ENCODE peak calls at places on chromosomes 1 and 21, in ten cellular contexts. W is astrocyte of the cerebellum, O is brain microvascular endothelial cell, Z is Calu3, T is cardiac fibroblast, L is epithelial cell of esophagus, V is PC-3, F is putamen, P is kidney epithelial cell, A is IMR-90. H is an unnamed sample.

GRCh38 chr1:227892930-227893695 is 54.6 kb downstream of the WNT9A start:
- DNase-seq in L (no peak), T (no peak), A (no peak), O (no peak), W (no peak), F (no peak), Z (peak; percentile 4), V (no peak), P (no peak), H (no peak)

GRCh38 chr1:241235236-241235897 is 121.6 kb downstream of the RGS7 start:
- DNase-seq in W (no peak), L (no peak), O (no peak), P (no peak), Z (no peak), F (peak; percentile 68), T (peak; percentile 30), A (no peak), V (no peak), H (no peak)

GRCh38 chr1:46219551-46220520 is 16.7 kb downstream of the LURAP1 start:
- DNase-seq in L (no peak), W (no peak), P (no peak), O (no peak), T (no peak), Z (no peak), F (no peak), A (no peak), V (no peak), H (no peak)

GRCh38 chr21:26794597-26795397 is 50.4 kb downstream of the ADAMTS1 start:
- DNase-seq in O (no peak), V (no peak), T (no peak), P (no peak), W (no peak), F (no peak), L (no peak), A (peak; percentile 30), Z (no peak), H (no peak)

GRCh38 chr21:31557956-31558838 is 101.3 kb upstream of the SOD1 start:
- DNase-seq in V (peak; percentile 8), O (peak; percentile 7), T (no peak), A (no peak), P (no peak), W (no peak), Z (peak; percentile 33), F (peak; percentile 62), L (peak; percentile 29), H (no peak)

GRCh38 chr1:2468041-2468472 is 8.0 kb upstream of the PLCH2 start:
- DNase-seq in V (peak; percentile 48), Z (peak; percentile 27), W (no peak), T (peak; percentile 11), L (no peak), O (no peak), P (no peak), F (no peak), A (peak; percentile 34), H (no peak)

GRCh38 chr1:38361566-38361965 is 315.0 kb upstream of the POU3F1 start:
- DNase-seq in O (no peak), T (no peak), P (no peak), W (no peak), Z (no peak), L (no peak), F (no peak), V (no peak), A (no peak), H (no peak)

GRCh38 chr1:14907416-14907815 is 246.1 kb upstream of the TMEM51 start:
- DNase-seq in T (no peak), Z (no peak), A (no peak), P (no peak), L (peak; percentile 60), W (no peak), V (no peak), O (no peak), F (no peak), H (no peak)

GRCh38 chr1:174818951-174819350 is 180.8 kb upstream of the CACYBP start:
- DNase-seq in Z (peak; percentile 27), V (peak; percentile 62), O (peak; percentile 29), W (no peak), T (peak; percentile 46), A (peak; percentile 41), F (no peak), L (peak; percentile 93), P (no peak), H (no peak)

GRCh38 chr1:117237701-117238413 is 27.1 kb upstream of the VTCN1 start:
- DNase-seq in F (no peak), T (peak; percentile 5), P (no peak), V (peak; percentile 15), L (peak; percentile 63), W (no peak), Z (peak; percentile 3), A (no peak), O (no peak), H (no peak)

GRCh38 chr1:27992271-27992670 is 32.5 kb downstream of the XKR8 start:
- DNase-seq in W (no peak), V (no peak), P (no peak), L (no peak), A (no peak), Z (no peak), F (no peak), O (peak; percentile 20), T (peak; percentile 20), H (no peak)

GRCh38 chr1:173304529-173305227 is 97.5 kb upstream of the TNFSF4 start:
- DNase-seq in W (no peak), Z (no peak), P (no peak), L (no peak), V (no peak), T (no peak), A (no peak), O (no peak), F (no peak), H (no peak)

GRCh38 chr1:183723571-183723970 is 70.5 kb upstream of the APOBEC4 start:
- DNase-seq in O (no peak), A (no peak), V (no peak), F (no peak), W (no peak), T (no peak), Z (no peak), P (no peak), L (no peak), H (no peak)

GRCh38 chr1:62397301-62397700 is 39.5 kb upstream of the USP1 start:
- DNase-seq in Z (no peak), O (no peak), F (no peak), T (no peak), L (peak; percentile 62), A (no peak), V (no peak), W (no peak), P (no peak), H (no peak)

GRCh38 chr1:103194060-103194459 is 85.7 kb upstream of the COL11A1 start:
- DNase-seq in V (no peak), Z (no peak), T (no peak), F (no peak), O (no peak), A (peak; percentile 5), W (no peak), L (no peak), P (no peak), H (no peak)

GRCh38 chr1:41528726-41529605 is 44.5 kb upstream of the EDN2 start:
- DNase-seq in O (no peak), F (no peak), P (no peak), W (no peak), L (no peak), T (no peak), V (no peak), A (no peak), Z (no peak), H (no peak)

GRCh38 chr1:143625886-143626285 is 345.9 kb downstream of the FAM72C start:
- DNase-seq in F (peak; percentile 8), P (no peak), L (no peak), O (no peak), Z (no peak), A (no peak), V (no peak), W (no peak), T (no peak), H (no peak)

GRCh38 chr1:204345941-204346678 is 13.6 kb downstream of the PLEKHA6 start:
- DNase-seq in A (no peak), W (no peak), V (no peak), O (no peak), P (no peak), F (no peak), Z (no peak), T (no peak), L (no peak), H (no peak)

GRCh38 chr1:29648798-29649374 is 412.6 kb downstream of the PTPRU start:
- DNase-seq in Z (no peak), V (no peak), F (no peak), T (no peak), P (no peak), O (no peak), W (no peak), A (no peak), L (no peak), H (no peak)

GRCh38 chr1:30823627-30823968 is 66.0 kb upstream of the LAPTM5 start:
- DNase-seq in A (no peak), L (no peak), T (no peak), O (no peak), Z (no peak), V (peak; percentile 21), W (no peak), P (no peak), F (no peak), H (no peak)

GRCh38 chr1:10987840-10988417 is 24.5 kb upstream of the TARDBP start:
- DNase-seq in V (no peak), Z (no peak), T (no peak), O (no peak), P (no peak), F (no peak), W (no peak), L (no peak), A (no peak), H (no peak)

GRCh38 chr1:24142546-24143431 is at the start of gene IL22RA1:
- DNase-seq in Z (peak; percentile 31), T (peak; percentile 19), V (peak; percentile 67), P (no peak), O (peak; percentile 12), F (no peak), L (peak; percentile 89), A (peak; percentile 19), W (no peak), H (no peak)

GRCh38 chr1:55288245-55288644 is 73.1 kb upstream of the USP24 start:
- DNase-seq in P (no peak), A (no peak), Z (no peak), F (no peak), W (no peak), L (no peak), O (peak; percentile 88), V (no peak), T (peak; percentile 92), H (peak; percentile 71)

GRCh38 chr1:232438476-232438875 is 191.5 kb downstream of the SIPA1L2 start:
- DNase-seq in W (no peak), F (no peak), L (no peak), Z (no peak), P (no peak), T (no peak), V (no peak), A (no peak), O (no peak), H (no peak)

GRCh38 chr21:44893948-44894656 is 20.6 kb upstream of the PTTG1IP start:
- DNase-seq in A (no peak), Z (no peak), L (no peak), T (no peak), P (no peak), W (no peak), V (no peak), F (no peak), O (no peak), H (no peak)

GRCh38 chr1:39154553-39155361 is 49.7 kb upstream of the MACF1 start:
- DNase-seq in W (peak; percentile 82), A (peak; percentile 88), Z (no peak), F (no peak), P (no peak), O (peak; percentile 71), L (peak; percentile 70), V (peak; percentile 62), T (peak; percentile 94), H (no peak)

GRCh38 chr1:41399148-41399795 is 38.0 kb downstream of the FOXO6 start:
- DNase-seq in A (no peak), O (no peak), P (no peak), F (no peak), T (no peak), V (no peak), Z (no peak), L (no peak), W (no peak), H (no peak)

H was measured in NCI-H1436 treated with DMSO at 0.1 percent for 48 hours.